ENCODE peak calls at places on chromosomes 16 and 17, in nine cellular contexts. G is H54; O is CD8-positive, alpha-beta memory T cell; Y is A549; F is EL; W is activated CD8-positive, alpha-beta memory T cell treated with anti-CD3 and anti-CD28 coated beads, Interleukin-2, amount 10 ng/mL, durations not matched to agents 7 days and 5 days; A is A172; U is esophagus muscularis mucosa; I is nucleus accumbens. J is an unnamed sample.

GRCh38 chr17:68954146-68954971 is 833 bp downstream of the ABCA8 start:
- DNase-seq in A (no peak), O (no peak), W (no peak), U (no peak), F (peak; percentile 2), G (no peak), I (no peak), Y (no peak), J (no peak)

GRCh38 chr17:76548378-76549214 is 8.8 kb downstream of the PRCD start:
- DNase-seq in U (no peak), A (no peak), W (no peak), I (no peak), O (no peak), Y (no peak), G (no peak), F (no peak), J (no peak)

GRCh38 chr17:38420518-38420917 is 7.7 kb upstream of the ARHGAP23 start:
- DNase-seq in O (no peak), W (no peak), A (no peak), Y (no peak), F (no peak), G (no peak), I (no peak), U (no peak), J (no peak)

GRCh38 chr16:88541831-88542230 is 28.4 kb upstream of the ZC3H18 start:
- DNase-seq in A (no peak), U (no peak), Y (no peak), W (no peak), F (no peak), G (no peak), O (no peak), I (no peak), J (no peak)

GRCh38 chr17:27342059-27342458 is 48.1 kb downstream of the WSB1 start:
- DNase-seq in A (no peak), I (no peak), W (no peak), Y (no peak), U (no peak), G (no peak), O (no peak), F (no peak), J (no peak)

GRCh38 chr16:89190150-89190958 is 10.0 kb downstream of the SLC22A31 start:
- DNase-seq in G (no peak), A (no peak), O (no peak), U (no peak), Y (no peak), W (no peak), F (no peak), I (no peak), J (no peak)

GRCh38 chr17:43966276-43966675 is 12.5 kb upstream of the PYY start:
- DNase-seq in F (peak; percentile 49), G (no peak), W (no peak), A (peak; percentile 67), O (no peak), I (no peak), U (no peak), Y (no peak), J (no peak)

GRCh38 chr17:17406225-17406624 is 70.6 kb upstream of the MED9 start:
- DNase-seq in F (no peak), Y (no peak), A (no peak), O (no peak), W (no peak), U (no peak), G (no peak), I (no peak), J (no peak)

GRCh38 chr16:5925850-5926249 is 828.3 kb upstream of the EEF2KMT start:
- DNase-seq in I (no peak), G (no peak), Y (no peak), O (no peak), W (no peak), A (no peak), U (no peak), F (no peak), J (no peak)

GRCh38 chr16:3665508-3665907 is 11.0 kb downstream of the DNASE1 start:
- DNase-seq in G (no peak), F (no peak), O (peak; percentile 56), U (no peak), I (no peak), W (peak; percentile 75), Y (no peak), A (no peak), J (no peak)

GRCh38 chr16:88468289-88469129 is 15.4 kb downstream of the ZFPM1 start:
- DNase-seq in Y (peak; percentile 76), G (peak; percentile 92), O (no peak), F (peak; percentile 17), I (no peak), U (no peak), A (peak; percentile 38), W (no peak), J (no peak)

GRCh38 chr16:1135459-1135825 is 17.5 kb upstream of the CACNA1H start:
- DNase-seq in G (no peak), F (no peak), W (no peak), I (no peak), A (no peak), Y (no peak), O (no peak), U (no peak), J (no peak)

GRCh38 chr16:56742030-56742984 is 12.4 kb downstream of the NUP93 start:
- DNase-seq in W (no peak), F (peak; percentile 89), Y (no peak), U (no peak), O (no peak), G (peak; percentile 71), I (no peak), A (peak; percentile 86), J (no peak)

GRCh38 chr16:21645261-21645721 is 7.1 kb downstream of the IGSF6 start:
- DNase-seq in I (no peak), Y (no peak), A (no peak), U (no peak), W (peak; percentile 58), G (no peak), F (peak; percentile 14), O (peak; percentile 65), J (no peak)

GRCh38 chr16:17194190-17194780 is 276.5 kb downstream of the XYLT1 start:
- DNase-seq in W (peak; percentile 64), F (peak; percentile 24), A (no peak), I (peak; percentile 29), G (no peak), O (peak; percentile 32), U (no peak), Y (no peak), J (no peak)

GRCh38 chr17:72358465-72358864 is 237.6 kb downstream of the SOX9 start:
- DNase-seq in I (no peak), Y (no peak), A (peak; percentile 67), G (peak; percentile 75), O (no peak), F (peak; percentile 90), W (no peak), U (no peak), J (no peak)

GRCh38 chr17:57852041-57852954 is 2.5 kb upstream of the MRPS23 start:
- DNase-seq in U (no peak), W (no peak), G (no peak), I (no peak), O (no peak), A (no peak), Y (no peak), F (no peak), J (no peak)

GRCh38 chr17:81465912-81466311 is 46.7 kb downstream of the ACTG1 start:
- DNase-seq in I (no peak), U (no peak), G (no peak), O (no peak), A (no peak), F (no peak), W (no peak), Y (no peak), J (no peak)

J was measured in SW480.